ENCODE peak calls at places on chromosomes 2 and 18, in ten cellular contexts. T is GM10248; D is Peyer's patch; F is dorsolateral prefrontal cortex; L is breast epithelium; N is CD8-positive, alpha-beta T cell; A is Panc1; W is AG10803; Z is progenitor cell of endocrine pancreas; Q is cardiac fibroblast. V is an unnamed sample.

GRCh38 chr2:238104071-238104511 is 4.0 kb downstream of the ESPNL start:
- DNase-seq in W (no peak), Z (no peak), N (no peak), T (no peak), A (no peak), F (peak; percentile 8), D (no peak), Q (no peak), L (no peak), V (peak; percentile 31)

GRCh38 chr2:108615480-108616090 is 81.3 kb downstream of the LIMS1 start:
- DNase-seq in Z (no peak), A (no peak), W (no peak), D (no peak), F (no peak), N (no peak), L (no peak), Q (no peak), T (no peak), V (no peak)

GRCh38 chr18:59272221-59272888 is 899 bp downstream of the RAX start:
- DNase-seq in F (no peak), A (no peak), T (peak; percentile 18), Z (no peak), L (no peak), D (no peak), W (no peak), N (no peak), Q (no peak), V (no peak)

GRCh38 chr2:130370490-130370889 is 14.6 kb downstream of the PTPN18 start:
- DNase-seq in Q (no peak), L (no peak), F (no peak), W (no peak), T (peak; percentile 65), D (peak; percentile 87), N (peak; percentile 20), A (no peak), Z (no peak), V (no peak)

GRCh38 chr18:49023938-49024341 is 73.2 kb upstream of the SMAD7 start:
- DNase-seq in W (no peak), D (peak; percentile 10), Q (no peak), Z (no peak), T (no peak), F (peak; percentile 32), N (no peak), A (no peak), L (peak; percentile 15), V (no peak)

GRCh38 chr2:223887127-223887526 is 49.7 kb upstream of the AP1S3 start:
- DNase-seq in Z (no peak), W (peak; percentile 47), D (no peak), F (no peak), N (no peak), Q (no peak), L (peak; percentile 44), T (no peak), A (no peak), V (no peak)

GRCh38 chr2:130917006-130917688 is 80.4 kb downstream of the ARHGEF4 start:
- DNase-seq in N (no peak), A (no peak), Z (no peak), Q (no peak), W (no peak), F (no peak), L (no peak), D (no peak), T (no peak), V (no peak)

GRCh38 chr2:235577404-235578330 is 83.8 kb downstream of the AGAP1 start:
- DNase-seq in A (no peak), L (no peak), Z (no peak), T (no peak), N (no peak), F (peak; percentile 72), Q (peak; percentile 73), W (peak; percentile 31), D (no peak), V (no peak)

GRCh38 chr2:190625691-190626090 is 23.2 kb upstream of the NAB1 start:
- DNase-seq in A (no peak), L (no peak), N (no peak), F (no peak), Q (no peak), Z (no peak), W (no peak), D (no peak), T (no peak), V (no peak)

GRCh38 chr2:235670974-235671787 is 177.3 kb downstream of the AGAP1 start:
- DNase-seq in T (no peak), F (peak; percentile 35), Q (no peak), Z (peak; percentile 15), W (no peak), A (no peak), L (no peak), D (no peak), N (no peak), V (no peak)

GRCh38 chr2:46241344-46241743 is 55.9 kb upstream of the EPAS1 start:
- DNase-seq in L (no peak), W (no peak), N (no peak), F (no peak), T (no peak), Z (no peak), A (no peak), D (no peak), Q (no peak), V (no peak)

GRCh38 chr18:41744664-41745063 is 210.4 kb upstream of the PIK3C3 start:
- DNase-seq in Q (peak; percentile 20), W (no peak), A (no peak), L (no peak), F (no peak), D (no peak), Z (no peak), N (no peak), T (no peak), V (no peak)

GRCh38 chr18:34710430-34711386 is 610 bp downstream of the DTNA start:
- DNase-seq in Q (peak; percentile 78), L (no peak), A (no peak), W (peak; percentile 89), T (no peak), D (no peak), N (no peak), Z (no peak), F (no peak), V (no peak)

GRCh38 chr2:172230783-172231446 is 128.2 kb upstream of the DLX2 start:
- DNase-seq in Z (no peak), L (peak; percentile 65), F (peak; percentile 63), Q (no peak), A (no peak), T (no peak), W (peak; percentile 76), N (no peak), D (no peak), V (peak; percentile 46)

GRCh38 chr18:55477537-55478300 is 110.3 kb downstream of the TCF4 start:
- DNase-seq in A (no peak), T (peak; percentile 35), Z (no peak), L (no peak), D (no peak), W (peak; percentile 56), N (peak; percentile 4), Q (peak; percentile 72), F (no peak), V (no peak)
- TF ChIP-seq CTCF in A (no peak), T (no peak), Z (no peak), L (no peak), D (peak; percentile 21), W (peak; percentile 42), N (no peak), Q (peak; percentile 27), F (no peak), V (no peak)

GRCh38 chr18:6412933-6413472 is 1.7 kb downstream of the L3MBTL4 start:
- DNase-seq in W (no peak), Q (no peak), D (no peak), Z (no peak), L (no peak), A (no peak), F (no peak), N (no peak), T (no peak), V (no peak)

GRCh38 chr18:6413554-6414117 is 1.1 kb downstream of the L3MBTL4 start:
- DNase-seq in T (no peak), D (no peak), W (no peak), N (no peak), L (peak; percentile 20), Q (no peak), F (no peak), A (no peak), Z (no peak), V (no peak)

GRCh38 chr18:6411367-6411766 is 3.3 kb downstream of the L3MBTL4 start:
- DNase-seq in N (no peak), F (no peak), Q (no peak), T (no peak), L (no peak), A (no peak), D (no peak), W (no peak), Z (no peak), V (no peak)

GRCh38 chr18:6414723-6415362 is at the start of gene L3MBTL4:
- DNase-seq in A (no peak), Z (peak; percentile 44), N (no peak), D (no peak), T (peak; percentile 74), L (peak; percentile 23), W (no peak), F (no peak), Q (no peak), V (peak; percentile 67)

GRCh38 chr18:6414118-6414722 is 491 bp downstream of the L3MBTL4 start:
- DNase-seq in W (no peak), Z (peak; percentile 29), Q (peak; percentile 10), D (peak; percentile 40), T (peak; percentile 91), A (no peak), L (peak; percentile 58), F (peak; percentile 60), N (peak; percentile 14), V (peak; percentile 42)
- TF ChIP-seq CTCF in W (no peak), Z (peak; percentile 21), Q (no peak), D (peak; percentile 42), T (no peak), A (no peak), L (no peak), F (no peak), N (no peak), V (no peak)

GRCh38 chr18:46772396-46772795 is 15.5 kb upstream of the ST8SIA5 start:
- DNase-seq in Q (no peak), T (no peak), Z (no peak), D (no peak), N (no peak), F (no peak), W (no peak), A (no peak), L (no peak), V (no peak)
- TF ChIP-seq CTCF in Q (no peak), T (peak; percentile 10), Z (no peak), D (no peak), N (no peak), F (no peak), W (no peak), A (no peak), L (no peak), V (no peak)

DNA sequence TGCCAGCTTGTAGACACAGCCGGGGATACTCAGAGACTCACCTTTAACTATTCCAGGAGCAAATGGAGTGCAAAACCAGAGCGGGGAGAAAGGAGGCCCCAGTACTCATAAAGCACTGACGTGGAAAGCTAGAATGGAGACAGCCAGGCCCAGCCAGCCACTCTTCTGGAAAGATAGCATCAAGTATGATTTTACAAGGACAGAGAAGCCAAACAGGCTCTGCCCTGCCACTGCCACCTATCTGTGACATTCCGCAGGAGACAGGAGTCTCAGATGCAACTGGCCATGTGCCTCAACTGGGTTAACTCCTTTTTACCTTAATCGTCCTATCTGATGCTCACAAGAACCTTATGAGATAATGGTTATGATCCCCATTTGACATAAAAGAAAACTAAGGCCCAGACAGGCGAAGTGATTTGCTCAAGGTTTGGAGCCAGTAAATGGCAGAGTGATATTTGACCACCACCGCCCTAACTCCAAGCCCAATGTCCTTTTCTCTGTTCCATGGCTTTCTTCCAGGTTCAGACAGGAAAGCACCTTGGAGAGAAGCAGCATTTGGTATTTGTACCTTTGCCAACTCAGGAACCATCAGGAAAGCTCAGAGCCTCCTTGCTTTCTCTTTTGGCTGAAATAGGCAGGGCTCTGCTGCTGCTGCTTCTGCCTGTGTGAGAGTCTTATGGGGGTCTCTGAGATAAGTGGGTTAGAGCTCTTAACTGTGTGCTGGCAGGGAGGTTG is 15.6 kb downstream of the KIF3C start:
- DNase-seq in N (no peak), Z (no peak), T (no peak), W (no peak), Q (no peak), L (no peak), A (no peak), D (no peak), F (no peak), V (no peak)
- TF ChIP-seq CTCF in N (no peak), Z (no peak), T (no peak), W (no peak), Q (no peak), L (no peak), A (no peak), D (no peak), F (no peak), V (no peak)

V was measured in mesothelial cell of epicardium.